ENCODE peak calls at places on chromosome 12, in five cellular contexts. One of them, this sample, is unnamed.

GRCh38 chr12:26614217-26614616 is 218.8 kb downstream of the ITPR2 start:
- DNase-seq in mesendoderm: peak
- DNase-seq in H9: peak
- DNase-seq in neuronal stem cell: peak
- DNase-seq in IMR-90: peak
- DNase-seq in this sample: no peak

GRCh38 chr12:4288296-4289019 is 14.9 kb downstream of the CCND2 start:
- DNase-seq in neuronal stem cell: no peak
- DNase-seq in IMR-90: no peak
- DNase-seq in H9: no peak
- DNase-seq in mesendoderm: no peak
- DNase-seq in this sample: no peak

GRCh38 chr12:125249066-125249824 is 184.0 kb downstream of the AACS start:
- DNase-seq in IMR-90: no peak
- DNase-seq in H9: no peak
- DNase-seq in mesendoderm: no peak
- DNase-seq in neuronal stem cell: no peak
- DNase-seq in this sample: no peak

GRCh38 chr12:96751626-96752025 is 155.4 kb upstream of the NEDD1 start:
- DNase-seq in H9: no peak
- DNase-seq in mesendoderm: no peak
- DNase-seq in neuronal stem cell: no peak
- DNase-seq in IMR-90: no peak
- DNase-seq in this sample: no peak

GRCh38 chr12:65649126-65649525 is 175.2 kb upstream of the HMGA2 start:
- DNase-seq in H9: no peak
- DNase-seq in IMR-90: peak
- DNase-seq in mesendoderm: no peak
- DNase-seq in neuronal stem cell: no peak
- DNase-seq in this sample: peak

GRCh38 chr12:27711312-27711682 is 665 bp downstream of the MRPS35 start:
- DNase-seq in neuronal stem cell: no peak
- DNase-seq in H9: no peak
- DNase-seq in mesendoderm: peak
- DNase-seq in IMR-90: no peak
- DNase-seq in this sample: no peak

GRCh38 chr12:4270670-4271432 is 2.7 kb upstream of the CCND2 start:
- DNase-seq in mesendoderm: peak
- DNase-seq in neuronal stem cell: peak
- DNase-seq in IMR-90: no peak
- DNase-seq in H9: peak
- DNase-seq in this sample: peak

GRCh38 chr12:121223283-121223946 is 13.5 kb downstream of the P2RX4 start:
- DNase-seq in mesendoderm: peak
- DNase-seq in IMR-90: no peak
- DNase-seq in H9: peak
- DNase-seq in neuronal stem cell: no peak
- DNase-seq in this sample: no peak

GRCh38 chr12:128802756-128803155 is 21.0 kb downstream of the SLC15A4 start:
- DNase-seq in IMR-90: no peak
- DNase-seq in mesendoderm: no peak
- DNase-seq in neuronal stem cell: no peak
- DNase-seq in H9: no peak
- DNase-seq in this sample: no peak

GRCh38 chr12:74747305-74747704 is 209.7 kb downstream of the ATXN7L3B start:
- DNase-seq in mesendoderm: peak
- DNase-seq in neuronal stem cell: no peak
- DNase-seq in H9: no peak
- DNase-seq in IMR-90: peak
- DNase-seq in this sample: peak

GRCh38 chr12:115233891-115234543 is 550.0 kb upstream of the TBX3 start:
- DNase-seq in mesendoderm: peak
- DNase-seq in IMR-90: no peak
- DNase-seq in H9: peak
- DNase-seq in neuronal stem cell: no peak
- DNase-seq in this sample: no peak

GRCh38 chr12:92457458-92458195 is 245.2 kb upstream of the PLEKHG7 start:
- DNase-seq in H9: no peak
- DNase-seq in neuronal stem cell: no peak
- DNase-seq in mesendoderm: no peak
- DNase-seq in IMR-90: no peak
- DNase-seq in this sample: no peak

GRCh38 chr12:65420941-65421340 is 142.5 kb downstream of the MSRB3 start:
- DNase-seq in H9: no peak
- DNase-seq in IMR-90: no peak
- DNase-seq in neuronal stem cell: no peak
- DNase-seq in mesendoderm: no peak
- DNase-seq in this sample: no peak

GRCh38 chr12:131591714-131592709 is 118.9 kb upstream of the SFSWAP start:
- DNase-seq in neuronal stem cell: no peak
- DNase-seq in IMR-90: no peak
- DNase-seq in H9: no peak
- DNase-seq in mesendoderm: no peak
- DNase-seq in this sample: no peak

GRCh38 chr12:89472508-89472907 is 52.1 kb downstream of the GALNT4 start:
- DNase-seq in mesendoderm: no peak
- DNase-seq in neuronal stem cell: no peak
- DNase-seq in IMR-90: peak
- DNase-seq in H9: no peak
- DNase-seq in this sample: no peak

GRCh38 chr12:25994252-25994651 is 35.8 kb downstream of the RASSF8 start:
- DNase-seq in H9: no peak
- DNase-seq in neuronal stem cell: no peak
- DNase-seq in IMR-90: peak
- DNase-seq in mesendoderm: no peak
- DNase-seq in this sample: no peak

GRCh38 chr12:80684077-80684495 is 23.3 kb upstream of the MYF6 start:
- DNase-seq in IMR-90: no peak
- DNase-seq in mesendoderm: peak
- DNase-seq in neuronal stem cell: no peak
- DNase-seq in H9: peak
- DNase-seq in this sample: no peak

GRCh38 chr12:121456551-121456950 is 56.6 kb downstream of the RNF34 start:
- DNase-seq in H9: no peak
- DNase-seq in neuronal stem cell: no peak
- DNase-seq in IMR-90: no peak
- DNase-seq in mesendoderm: peak
- DNase-seq in this sample: peak

GRCh38 chr12:116897476-116897875 is 13.3 kb upstream of the FBXW8 start:
- DNase-seq in IMR-90: no peak
- DNase-seq in H9: no peak
- DNase-seq in neuronal stem cell: no peak
- DNase-seq in mesendoderm: no peak
- DNase-seq in this sample: no peak

GRCh38 chr12:59040651-59041050 is 120.3 kb upstream of the LRIG3 start:
- DNase-seq in neuronal stem cell: peak
- DNase-seq in H9: no peak
- DNase-seq in IMR-90: peak
- DNase-seq in mesendoderm: peak
- DNase-seq in this sample: no peak

GRCh38 chr12:58668831-58669230 is 251.5 kb downstream of the LRIG3 start:
- DNase-seq in IMR-90: peak
- DNase-seq in mesendoderm: no peak
- DNase-seq in neuronal stem cell: no peak
- DNase-seq in H9: no peak
- DNase-seq in this sample: no peak

GRCh38 chr12:70366581-70367267 is 634 bp downstream of the KCNMB4 start:
- DNase-seq in mesendoderm: peak
- DNase-seq in neuronal stem cell: peak
- DNase-seq in H9: peak
- DNase-seq in IMR-90: peak
- DNase-seq in this sample: peak

GRCh38 chr12:129964826-129965457 is 61.1 kb upstream of the TMEM132D start:
- DNase-seq in H9: no peak
- DNase-seq in IMR-90: no peak
- DNase-seq in mesendoderm: no peak
- DNase-seq in neuronal stem cell: no peak
- DNase-seq in this sample: peak

GRCh38 chr12:71684081-71684480 is 1.8 kb upstream of the TMEM19 start:
- DNase-seq in mesendoderm: peak
- DNase-seq in neuronal stem cell: no peak
- DNase-seq in IMR-90: no peak
- DNase-seq in H9: no peak
- DNase-seq in this sample: peak

GRCh38 chr12:130916251-130916911 is 37.3 kb upstream of the ADGRD1 start:
- DNase-seq in mesendoderm: peak
- DNase-seq in IMR-90: peak
- DNase-seq in neuronal stem cell: peak
- DNase-seq in H9: peak
- DNase-seq in this sample: peak

GRCh38 chr12:19683178-19683927 is 244.1 kb downstream of the AEBP2 start:
- DNase-seq in H9: no peak
- DNase-seq in neuronal stem cell: no peak
- DNase-seq in mesendoderm: no peak
- DNase-seq in IMR-90: peak
- DNase-seq in this sample: no peak

GRCh38 chr12:12899530-12900380 is 8.4 kb downstream of the GPRC5A start:
- DNase-seq in mesendoderm: no peak
- DNase-seq in IMR-90: peak
- DNase-seq in neuronal stem cell: no peak
- DNase-seq in H9: no peak
- DNase-seq in this sample: peak
- H2BK120ac ChIP-seq in mesendoderm: no peak
- H2BK120ac ChIP-seq in IMR-90: peak
- H2BK120ac ChIP-seq in neuronal stem cell: no peak
- H2BK120ac ChIP-seq in H9: no peak
- H2BK120ac ChIP-seq in this sample: no peak

DNA sequence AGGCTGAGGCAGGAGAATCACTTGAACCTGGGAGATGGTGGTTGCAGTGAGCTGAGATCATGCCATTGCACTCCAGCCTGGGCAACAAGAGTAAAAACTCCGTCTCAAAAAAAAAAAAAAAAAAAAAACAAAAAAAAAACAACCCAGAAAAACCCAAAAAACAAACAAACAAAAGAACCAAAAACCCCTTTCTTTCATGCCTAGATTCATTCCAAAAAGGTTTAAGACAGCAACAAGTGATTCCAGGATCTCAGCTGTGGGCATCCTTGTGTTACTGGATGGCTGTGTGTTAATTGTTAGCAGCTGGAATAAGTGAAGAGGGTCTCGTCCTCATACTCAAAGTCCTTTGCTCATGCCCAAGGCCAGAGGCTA is 9.4 kb downstream of the GPRC5A start:
- DNase-seq in neuronal stem cell: no peak
- DNase-seq in mesendoderm: no peak
- DNase-seq in H9: no peak
- DNase-seq in IMR-90: no peak
- DNase-seq in this sample: no peak
- H2BK120ac ChIP-seq in neuronal stem cell: no peak
- H2BK120ac ChIP-seq in mesendoderm: no peak
- H2BK120ac ChIP-seq in H9: no peak
- H2BK120ac ChIP-seq in IMR-90: peak
- H2BK120ac ChIP-seq in this sample: no peak

DNA sequence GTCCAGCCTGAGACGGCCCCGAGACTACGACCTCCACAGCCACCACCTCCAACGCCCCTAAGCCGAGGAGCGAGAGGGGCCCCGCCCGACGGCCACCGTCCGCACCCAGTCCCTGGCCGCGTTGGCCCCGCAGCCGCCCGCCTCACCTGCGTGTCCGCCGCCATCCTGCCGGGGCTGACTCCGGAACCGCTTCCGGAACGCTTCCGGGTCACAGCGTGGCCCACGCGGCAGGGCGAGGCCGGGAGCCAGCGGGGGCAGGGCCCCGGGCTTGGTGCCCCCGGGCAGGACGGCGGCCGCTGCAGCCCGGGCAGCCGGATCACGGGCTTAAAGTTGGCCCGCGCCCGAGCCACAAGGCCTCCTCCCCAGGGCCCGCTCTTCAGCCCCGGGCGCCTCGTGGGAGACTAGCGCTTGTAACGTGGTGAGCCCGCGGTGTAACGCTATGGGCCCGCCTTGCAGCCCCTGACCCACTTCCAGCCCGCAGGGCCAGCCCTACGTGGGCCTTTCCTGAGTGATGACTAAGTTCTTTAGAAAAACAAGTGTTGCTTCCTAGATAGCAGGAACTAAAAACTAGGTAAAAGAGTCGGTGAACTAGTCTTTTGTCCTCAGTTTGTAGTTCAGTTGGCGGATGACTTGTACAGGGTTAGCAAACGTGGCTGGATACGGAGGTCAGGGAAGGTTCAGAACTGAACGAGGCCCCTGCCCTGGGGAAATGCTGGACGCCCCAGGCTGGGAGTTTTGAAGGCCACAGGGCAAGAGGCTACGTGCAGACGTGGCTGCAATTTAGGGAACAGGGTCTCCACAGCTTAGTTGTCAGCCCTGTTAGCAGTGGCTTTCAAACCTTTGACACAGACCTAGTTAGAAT is at the start of gene GCN1:
- DNase-seq in IMR-90: peak
- DNase-seq in H9: peak
- DNase-seq in mesendoderm: peak
- DNase-seq in neuronal stem cell: peak
- DNase-seq in this sample: peak
- H2BK120ac ChIP-seq in IMR-90: peak
- H2BK120ac ChIP-seq in H9: no peak
- H2BK120ac ChIP-seq in mesendoderm: no peak
- H2BK120ac ChIP-seq in neuronal stem cell: no peak
- H2BK120ac ChIP-seq in this sample: peak

DNA sequence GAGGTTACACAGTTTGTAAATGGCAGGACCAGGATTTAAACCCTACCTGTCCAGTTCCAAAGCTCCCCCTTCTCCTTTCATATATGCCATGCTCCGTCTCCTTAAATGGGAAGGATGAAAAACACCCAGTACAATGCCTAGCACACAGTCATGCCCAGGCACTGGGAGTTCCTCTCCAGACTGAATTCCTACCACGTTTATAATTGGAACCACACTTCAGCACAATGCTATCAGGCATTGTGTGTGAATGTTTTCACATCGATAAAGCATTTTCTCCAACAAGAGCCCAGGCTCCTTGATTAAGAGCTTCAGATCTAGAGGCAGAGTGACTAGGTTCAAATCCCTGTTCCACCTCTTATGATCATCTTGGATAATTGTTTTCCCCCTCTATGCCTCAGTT is 2.7 kb upstream of the NUAK1 start:
- DNase-seq in H9: no peak
- DNase-seq in mesendoderm: no peak
- DNase-seq in neuronal stem cell: no peak
- DNase-seq in IMR-90: no peak
- DNase-seq in this sample: no peak
- H2BK120ac ChIP-seq in H9: no peak
- H2BK120ac ChIP-seq in mesendoderm: no peak
- H2BK120ac ChIP-seq in neuronal stem cell: no peak
- H2BK120ac ChIP-seq in IMR-90: no peak
- H2BK120ac ChIP-seq in this sample: no peak

GRCh38 chr12:101698782-101699347 is 1.4 kb downstream of the CHPT1 start:
- DNase-seq in H9: no peak
- DNase-seq in IMR-90: peak
- DNase-seq in neuronal stem cell: no peak
- DNase-seq in mesendoderm: peak
- DNase-seq in this sample: no peak

GRCh38 chr12:101697197-101697929 is at the start of gene CHPT1:
- DNase-seq in neuronal stem cell: peak
- DNase-seq in mesendoderm: peak
- DNase-seq in IMR-90: peak
- DNase-seq in H9: peak
- DNase-seq in this sample: peak

GRCh38 chr12:101700299-101700820 is 2.9 kb downstream of the CHPT1 start:
- DNase-seq in neuronal stem cell: no peak
- DNase-seq in mesendoderm: no peak
- DNase-seq in H9: no peak
- DNase-seq in IMR-90: no peak
- DNase-seq in this sample: no peak

GRCh38 chr12:101696477-101697196 is 803 bp upstream of the CHPT1 start:
- DNase-seq in IMR-90: no peak
- DNase-seq in mesendoderm: no peak
- DNase-seq in H9: no peak
- DNase-seq in neuronal stem cell: no peak
- DNase-seq in this sample: peak

GRCh38 chr12:101697930-101698781 is 716 bp downstream of the CHPT1 start:
- DNase-seq in IMR-90: peak
- DNase-seq in neuronal stem cell: peak
- DNase-seq in mesendoderm: peak
- DNase-seq in H9: peak
- DNase-seq in this sample: peak
- H2BK120ac ChIP-seq in IMR-90: peak
- H2BK120ac ChIP-seq in neuronal stem cell: no peak
- H2BK120ac ChIP-seq in mesendoderm: no peak
- H2BK120ac ChIP-seq in H9: no peak
- H2BK120ac ChIP-seq in this sample: peak